ENCODE peak calls at places on chromosome 12, in five cellular contexts. J is nephron progenitor cell, Q is AG04449, P is type B pancreatic cell, R is AG04450. X is an unnamed sample.
A peak's percentile ranks its signal among the peaks of the same experiment; 100 is the strongest.

GRCh38 chr12:47949441-47950341 is 13.7 kb upstream of the TMEM106C start:
- DNase-seq in J (peak; percentile 85), R (peak; percentile 55), P (no peak), Q (peak; percentile 23), X (peak; percentile 82)

GRCh38 chr12:54134850-54135249 is 53.9 kb downstream of the SMUG1 start:
- DNase-seq in R (no peak), Q (no peak), J (no peak), P (no peak), X (peak; percentile 10)

GRCh38 chr12:45669093-45669492 is 60.4 kb upstream of the ARID2 start:
- DNase-seq in R (no peak), Q (no peak), J (no peak), P (no peak), X (no peak)

GRCh38 chr12:78878447-78878846 is 13.9 kb downstream of the SYT1 start:
- DNase-seq in J (no peak), R (no peak), Q (no peak), P (no peak), X (no peak)

GRCh38 chr12:82838123-82838522 is 151.4 kb downstream of the TMTC2 start:
- DNase-seq in J (no peak), Q (no peak), P (no peak), R (no peak), X (no peak)

GRCh38 chr12:110245278-110245868 is 35.7 kb upstream of the ATP2A2 start:
- DNase-seq in Q (no peak), P (no peak), J (no peak), R (no peak), X (no peak)

GRCh38 chr12:107951024-107951423 is 176.5 kb downstream of the ASCL4 start:
- DNase-seq in J (no peak), P (no peak), Q (no peak), R (no peak), X (no peak)

GRCh38 chr12:32084017-32084688 is 22.5 kb upstream of the BICD1 start:
- DNase-seq in J (no peak), R (no peak), P (no peak), Q (no peak), X (no peak)

GRCh38 chr12:122200541-122201175 is 2.9 kb upstream of the B3GNT4 start:
- DNase-seq in J (no peak), R (no peak), Q (no peak), P (no peak), X (no peak)

GRCh38 chr12:89833337-89834252 is 125.0 kb upstream of the ATP2B1 start:
- DNase-seq in P (no peak), R (no peak), J (no peak), Q (no peak), X (no peak)

GRCh38 chr12:94525951-94526350 is 66.3 kb upstream of the CEP83 start:
- DNase-seq in Q (no peak), P (no peak), J (no peak), R (no peak), X (no peak)
- TF ChIP-seq CTCF in Q (no peak), P (no peak), J (no peak), R (no peak), X (no peak)

DNA sequence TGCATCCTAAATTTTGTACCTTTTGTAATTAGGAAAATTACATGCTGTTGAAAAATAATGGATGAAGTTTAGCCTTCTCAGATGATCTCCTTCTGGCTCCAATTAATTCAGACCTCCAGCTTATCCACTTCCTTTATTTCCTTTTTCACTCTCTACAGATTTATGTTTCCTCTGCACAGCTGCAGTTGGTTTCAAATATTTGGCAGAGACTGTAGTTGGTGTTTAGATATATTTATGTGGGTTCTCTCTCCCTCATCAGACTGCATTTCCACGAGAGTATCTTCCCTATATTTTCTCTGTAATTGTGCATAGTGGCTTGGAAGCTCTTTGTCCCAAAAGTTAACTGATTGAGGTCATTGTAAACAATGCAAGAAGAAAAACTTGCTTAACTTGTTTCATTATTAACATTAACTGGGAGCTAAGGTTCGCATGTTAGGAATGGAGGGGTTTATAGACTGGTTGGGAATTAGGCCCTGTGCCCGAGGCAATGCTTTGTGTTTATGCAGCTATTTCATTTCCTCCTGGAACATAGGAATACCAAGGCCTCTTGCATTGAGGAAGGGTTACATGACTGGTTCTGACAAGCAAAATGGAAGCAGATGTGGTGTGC is 216.9 kb upstream of the HMGA2 start:
- DNase-seq in J (no peak), P (no peak), Q (no peak), R (no peak), X (no peak)
- TF ChIP-seq CTCF in J (no peak), P (no peak), Q (no peak), R (no peak), X (no peak)

GRCh38 chr12:58602179-58602578 is 318.1 kb downstream of the LRIG3 start:
- DNase-seq in R (no peak), P (no peak), Q (no peak), J (no peak), X (no peak)
- TF ChIP-seq CTCF in R (no peak), P (no peak), Q (no peak), J (no peak), X (no peak)

GRCh38 chr12:7162691-7163114 is 26.8 kb upstream of the PEX5 start:
- DNase-seq in R (no peak), P (no peak), J (peak; percentile 30), Q (no peak), X (no peak)
- TF ChIP-seq CTCF in R (peak; percentile 54), P (peak; percentile 60), J (peak; percentile 45), Q (peak; percentile 57), X (peak; percentile 39)

DNA sequence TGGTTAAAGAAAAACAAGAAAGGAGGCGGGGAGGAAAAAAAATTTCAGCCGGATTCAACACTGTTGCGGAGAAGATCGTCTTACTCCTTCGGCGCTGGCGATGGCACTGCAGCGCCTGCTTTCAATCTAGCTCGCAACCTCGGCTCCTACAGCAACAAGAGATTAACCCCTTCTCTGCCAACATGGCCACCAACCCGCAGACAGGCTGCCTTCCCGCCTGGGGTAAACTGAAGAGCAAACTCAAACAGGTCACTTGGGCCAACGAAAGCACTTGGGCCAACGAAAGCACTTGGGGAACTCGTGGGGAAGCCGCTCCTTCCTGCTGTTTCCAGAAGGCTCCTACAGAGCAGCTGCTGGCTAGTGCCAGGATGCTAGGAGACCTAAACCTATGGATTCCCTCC is 73.7 kb downstream of the CIT start:
- DNase-seq in J (peak; percentile 47), Q (no peak), R (no peak), P (no peak), X (no peak)
- TF ChIP-seq CTCF in J (no peak), Q (no peak), R (no peak), P (no peak), X (no peak)

DNA sequence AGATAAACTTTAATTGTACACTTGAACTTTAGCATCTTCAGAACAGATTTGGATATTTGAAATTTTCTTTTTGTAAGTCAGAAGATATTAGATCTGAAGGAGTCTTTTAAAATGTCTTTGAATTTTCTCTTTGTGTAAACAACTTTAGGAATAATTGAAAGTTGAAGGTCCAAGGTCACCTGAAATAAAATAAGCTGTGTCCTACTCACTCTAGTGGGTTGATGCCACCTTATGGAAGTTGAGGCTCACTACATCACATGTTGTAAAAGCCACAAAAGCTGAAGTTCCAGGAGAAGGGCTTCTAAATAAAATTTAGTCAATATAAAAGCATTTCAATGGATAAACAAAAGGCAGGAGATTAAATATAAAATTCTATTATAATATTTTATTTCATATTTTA is 122.0 kb upstream of the ATXN7L3B start:
- DNase-seq in Q (no peak), J (peak; percentile 10), P (no peak), R (no peak), X (no peak)
- TF ChIP-seq CTCF in Q (peak; percentile 39), J (peak; percentile 56), P (peak; percentile 78), R (peak; percentile 61), X (peak; percentile 45)

DNA sequence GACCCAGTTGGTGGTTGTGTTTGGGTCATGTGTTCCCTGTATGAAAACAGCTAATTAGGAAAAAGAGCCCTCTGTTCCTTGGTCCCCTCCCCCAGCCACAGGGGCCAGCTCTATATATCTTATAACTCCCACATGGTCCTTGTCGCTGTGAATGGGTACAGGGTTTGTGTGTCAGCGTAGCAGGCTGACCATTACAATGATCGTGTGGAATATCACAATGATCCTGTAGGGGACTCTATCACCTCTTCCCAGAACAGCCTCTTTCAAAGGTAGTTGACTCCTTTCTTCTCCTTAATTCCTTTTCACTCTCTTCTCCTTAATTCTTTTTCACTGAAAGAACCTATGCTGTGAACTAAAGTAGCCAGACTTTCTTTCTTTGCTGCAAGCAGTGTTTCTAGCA is 51.6 kb upstream of the RIC8B start:
- DNase-seq in R (no peak), J (no peak), Q (no peak), P (no peak), X (no peak)
- TF ChIP-seq CTCF in R (no peak), J (no peak), Q (no peak), P (peak; percentile 57), X (peak; percentile 13)

DNA sequence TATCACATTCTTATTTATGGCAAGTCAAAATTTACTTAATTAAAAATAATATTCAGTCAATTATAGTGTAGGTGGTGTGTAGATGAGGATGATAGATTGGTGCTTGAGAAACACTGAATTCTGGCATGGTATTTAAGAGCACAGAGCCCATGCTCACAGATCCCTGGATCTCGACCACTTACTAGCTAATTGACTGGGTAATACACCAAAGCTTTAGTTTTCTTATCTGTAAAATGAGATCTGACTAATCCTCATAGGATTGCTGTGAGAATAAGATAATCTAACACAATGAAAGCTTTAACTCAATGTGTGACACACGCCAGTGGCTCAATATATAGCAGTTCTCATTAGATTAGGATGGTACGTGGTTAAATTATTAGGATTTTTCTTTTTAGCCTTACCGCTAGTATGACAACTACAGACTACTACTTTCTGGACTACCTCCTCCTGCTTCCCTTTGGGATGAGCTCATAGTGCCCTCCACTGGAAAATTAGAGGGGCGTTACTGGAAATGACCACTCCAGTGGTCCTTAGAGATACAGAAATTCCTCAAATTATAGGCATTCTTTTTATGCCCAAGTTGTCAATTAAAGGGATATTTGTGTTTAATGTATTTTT is 482.8 kb upstream of the TBX3 start:
- DNase-seq in R (peak; percentile 4), J (no peak), P (no peak), Q (no peak), X (no peak)
- TF ChIP-seq CTCF in R (peak; percentile 41), J (no peak), P (no peak), Q (no peak), X (peak; percentile 17)

GRCh38 chr12:66693901-66694513 is 15.1 kb upstream of the GRIP1 start:
- DNase-seq in R (peak; percentile 36), J (peak; percentile 16), P (no peak), Q (peak; percentile 17), X (peak; percentile 27)
- TF ChIP-seq CTCF in R (peak; percentile 65), J (peak; percentile 53), P (peak; percentile 80), Q (peak; percentile 56), X (peak; percentile 61)

X was measured in D721Med.